ENCODE peak calls at places on chromosomes 13 and 19, in six cellular contexts. H is A549, D is endothelial cell of umbilical vein, W is K562, G is HepG2, E is GM12878. O is an unnamed sample.
A peak's percentile ranks its signal among the peaks of the same experiment; 100 is the strongest.

GRCh38 chr19:58330458-58330857 is 3.7 kb downstream of the ZSCAN22 start:
- DNase-seq in G (no peak), W (peak; percentile 58), E (no peak), D (peak; percentile 22), H (no peak), O (no peak)

GRCh38 chr13:77351326-77351725 is 24.4 kb upstream of the MYCBP2 start:
- DNase-seq in G (no peak), H (no peak), W (no peak), D (peak; percentile 1), E (no peak), O (no peak)

GRCh38 chr13:46295531-46296464 is 84.1 kb downstream of the LRRC63 start:
- DNase-seq in G (no peak), E (peak; percentile 28), D (peak; percentile 73), W (no peak), H (no peak), O (peak; percentile 98)

GRCh38 chr13:83905641-83906040 is 23.4 kb upstream of the SLITRK1 start:
- DNase-seq in W (no peak), H (no peak), G (no peak), D (no peak), E (no peak), O (no peak)

GRCh38 chr13:56216221-56216620 is 924.5 kb upstream of the PRR20A start:
- DNase-seq in W (no peak), H (no peak), G (no peak), D (no peak), E (no peak), O (no peak)

GRCh38 chr19:13163609-13164364 is 13.6 kb downstream of the IER2 start:
- DNase-seq in H (peak; percentile 94), D (peak; percentile 67), E (no peak), W (peak; percentile 82), G (peak; percentile 60), O (peak; percentile 75)

GRCh38 chr19:49542446-49542845 is 14.6 kb downstream of the RCN3 start:
- DNase-seq in H (no peak), W (no peak), G (no peak), D (no peak), E (no peak), O (no peak)

GRCh38 chr13:24123761-24124160 is 36.8 kb upstream of the SPATA13 start:
- DNase-seq in E (no peak), W (no peak), D (no peak), G (no peak), H (no peak), O (no peak)

GRCh38 chr13:37109080-37109678 is 3.7 kb upstream of the CSNK1A1L start:
- DNase-seq in D (peak; percentile 76), E (no peak), W (no peak), G (peak; percentile 3), H (peak; percentile 1), O (peak; percentile 36)

GRCh38 chr19:33904681-33905080 is 108.0 kb downstream of the KCTD15 start:
- DNase-seq in E (no peak), G (peak; percentile 14), H (peak; percentile 31), W (no peak), D (peak; percentile 61), O (no peak)

GRCh38 chr19:52600639-52601024 is 30.5 kb downstream of the ZNF701 start:
- DNase-seq in E (no peak), D (no peak), H (no peak), G (peak; percentile 54), W (no peak), O (peak; percentile 39)

GRCh38 chr19:31578326-31578725 is 229.1 kb upstream of the TSHZ3 start:
- DNase-seq in E (no peak), D (no peak), G (no peak), W (no peak), H (no peak), O (no peak)

GRCh38 chr19:15212682-15213081 is 11.9 kb upstream of the NOTCH3 start:
- DNase-seq in D (no peak), E (no peak), H (no peak), W (no peak), G (no peak), O (no peak)

DNA sequence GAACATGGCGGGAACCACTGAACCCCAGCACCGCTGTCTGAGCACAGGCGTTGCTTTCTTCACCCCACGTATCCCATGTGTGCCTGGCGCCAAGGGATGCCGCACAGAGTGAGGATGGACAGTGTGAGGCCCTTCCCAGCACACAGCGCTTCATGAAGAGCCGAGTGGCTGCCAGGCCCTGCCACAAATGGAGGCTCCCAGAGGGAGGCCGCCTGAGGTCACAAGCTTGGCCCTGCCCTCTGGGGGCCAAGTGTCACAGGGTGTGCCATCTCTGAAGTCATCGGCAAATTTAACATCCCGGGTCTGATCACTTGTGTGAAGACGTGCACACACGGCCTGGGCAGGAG is 24.4 kb downstream of the MPND start:
- DNase-seq in G (no peak), E (no peak), H (no peak), W (no peak), D (no peak), O (no peak)
- TF ChIP-seq MYC in G (no peak), E (no peak), H (no peak), W (no peak), D (no peak), O (no peak)

GRCh38 chr19:3682741-3683404 is 17.4 kb downstream of the PIP5K1C start:
- DNase-seq in H (no peak), G (no peak), E (no peak), W (peak; percentile 72), D (peak; percentile 27), O (no peak)

GRCh38 chr19:3682286-3682685 is 18.0 kb downstream of the PIP5K1C start:
- DNase-seq in E (no peak), G (no peak), W (no peak), D (no peak), H (no peak), O (no peak)

GRCh38 chr19:3684817-3685410 is 15.4 kb downstream of the PIP5K1C start:
- DNase-seq in G (no peak), E (no peak), W (no peak), D (no peak), H (no peak), O (no peak)

GRCh38 chr19:3683405-3683865 is 16.8 kb downstream of the PIP5K1C start:
- DNase-seq in H (no peak), W (peak; percentile 67), G (no peak), D (peak; percentile 92), E (no peak), O (no peak)

GRCh38 chr19:3683866-3684816 is 16.1 kb downstream of the PIP5K1C start:
- DNase-seq in W (peak; percentile 79), D (no peak), H (no peak), G (no peak), E (no peak), O (peak; percentile 47)
- TF ChIP-seq MAX in W (peak; percentile 55), D (no peak), H (no peak), G (no peak), E (no peak), O (peak; percentile 11)

GRCh38 chr13:110323172-110323851 is 16.2 kb downstream of the COL4A2 start:
- DNase-seq in E (no peak), D (no peak), H (peak; percentile 61), G (no peak), W (no peak), O (no peak)
- TF ChIP-seq CTCF in E (no peak), D (no peak), H (no peak), G (no peak), W (no peak), O (no peak)

GRCh38 chr19:35249146-35249847 is 495 bp downstream of the LSR start:
- DNase-seq in E (no peak), D (no peak), H (no peak), W (peak; percentile 54), G (no peak), O (no peak)

GRCh38 chr19:35249848-35250711 is 1.3 kb downstream of the LSR start:
- DNase-seq in H (no peak), W (no peak), D (no peak), G (no peak), E (no peak), O (no peak)

GRCh38 chr19:35246466-35247096 is 2.2 kb upstream of the LSR start:
- DNase-seq in G (no peak), W (no peak), E (no peak), H (no peak), D (no peak), O (no peak)

GRCh38 chr19:35247526-35248309 is 1.1 kb upstream of the LSR start:
- DNase-seq in E (peak; percentile 46), W (peak; percentile 85), H (peak; percentile 64), D (no peak), G (peak; percentile 87), O (no peak)

GRCh38 chr19:35248310-35249145 is at the start of gene LSR:
- DNase-seq in H (peak; percentile 61), D (no peak), G (peak; percentile 89), W (peak; percentile 97), E (peak; percentile 70), O (no peak)
- TF ChIP-seq MYC in H (no peak), D (no peak), G (peak; percentile 57), W (no peak), E (no peak), O (no peak)

DNA sequence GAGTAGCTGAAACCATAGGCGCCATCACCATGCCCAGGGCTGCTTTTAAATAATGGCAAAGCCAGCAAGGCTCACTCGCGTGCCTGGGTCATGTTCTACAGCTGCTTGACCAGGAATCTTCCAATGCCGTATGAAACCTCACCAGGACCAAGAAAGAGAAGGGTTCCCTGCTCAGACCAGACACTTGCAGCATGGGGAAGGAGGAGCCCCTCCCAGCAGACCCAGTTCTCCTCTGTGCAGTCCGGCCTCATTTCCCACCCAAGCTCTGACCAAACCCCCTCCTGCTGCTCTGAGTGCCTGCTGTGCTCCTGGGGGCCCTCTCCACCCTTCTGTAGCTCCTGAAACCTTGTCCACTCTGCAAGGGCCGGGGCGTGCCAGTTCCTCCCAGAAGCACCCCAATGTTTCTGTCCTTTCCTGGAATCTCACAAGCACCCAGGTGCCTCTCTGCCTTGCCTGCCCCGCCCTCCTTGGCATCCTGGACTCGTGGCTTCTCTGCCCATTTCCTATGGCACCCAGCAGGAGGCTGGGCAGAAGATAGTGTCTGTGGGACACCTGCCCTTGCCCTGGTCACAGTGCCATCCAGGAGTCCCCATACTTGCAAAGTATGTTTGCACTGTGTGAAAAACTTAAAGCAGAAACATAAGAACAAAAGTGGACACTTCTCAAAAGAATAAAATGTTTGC is 6.8 kb upstream of the SLC7A9 start:
- DNase-seq in D (no peak), H (no peak), G (no peak), W (no peak), E (no peak), O (no peak)
- TF ChIP-seq MAX in D (no peak), H (no peak), G (no peak), W (no peak), E (no peak), O (no peak)

DNA sequence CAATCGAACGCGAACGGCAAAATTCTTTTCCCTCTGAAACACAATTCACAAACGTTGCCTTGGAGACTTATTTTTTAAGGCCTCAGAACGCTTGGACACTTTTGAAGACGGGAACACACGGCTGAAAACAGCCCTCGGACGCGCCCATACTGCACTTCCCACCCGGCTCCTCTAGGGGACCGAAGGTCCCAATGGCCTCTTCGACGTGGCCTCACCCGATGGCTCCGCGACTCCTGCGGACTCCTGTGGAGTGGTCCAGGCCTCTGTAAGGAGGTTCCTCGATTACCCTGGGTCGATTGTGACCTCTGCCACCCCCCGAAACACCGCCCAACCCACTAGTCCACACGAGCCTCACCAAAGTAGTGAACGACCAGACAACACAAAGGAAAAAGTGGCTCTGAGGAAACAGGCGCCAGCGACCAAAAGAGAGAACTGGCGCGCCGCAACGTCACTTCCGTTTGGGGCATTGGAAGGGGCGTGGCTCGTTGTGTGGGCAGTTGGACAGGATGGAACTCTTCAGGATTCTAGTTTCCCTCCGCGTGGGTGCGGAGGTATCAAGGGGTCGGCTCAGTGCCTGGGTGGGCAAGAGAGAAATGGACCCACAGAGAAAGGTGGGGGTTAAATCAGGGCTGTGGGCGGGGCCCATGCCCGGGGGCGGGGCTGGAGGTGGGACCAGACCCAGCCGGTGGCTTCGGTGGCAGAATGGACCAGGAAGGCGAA is at the start of gene ZNF560:
- DNase-seq in W (peak; percentile 11), D (no peak), E (no peak), G (no peak), H (no peak), O (no peak)
- TF ChIP-seq CTCF in W (peak; percentile 35), D (peak; percentile 6), E (no peak), G (no peak), H (no peak), O (peak; percentile 35)